ENCODE peak calls at places on chromosome 11, in six cellular contexts. One of them, this sample, is unnamed. For H3K4me1, the result is how much of the 10 kb centered on the place peaks cover.

GRCh38 chr11:132715041-132715440 is 817.3 kb downstream of the OPCML start:
- DNase-seq in A549: no peak
- DNase-seq in ovary: no peak
- DNase-seq in sigmoid colon: no peak
- DNase-seq in suprapubic skin: no peak
- DNase-seq in stomach: no peak
- DNase-seq in this sample: no peak

GRCh38 chr11:90753546-90753945 is 530.7 kb upstream of the CHORDC1 start:
- DNase-seq in suprapubic skin: no peak
- DNase-seq in stomach: no peak
- DNase-seq in ovary: no peak
- DNase-seq in A549: no peak
- DNase-seq in sigmoid colon: no peak
- DNase-seq in this sample: no peak

GRCh38 chr11:34223907-34224306 is 118.5 kb downstream of the NAT10 start:
- DNase-seq in ovary: no peak
- DNase-seq in stomach: no peak
- DNase-seq in suprapubic skin: no peak
- DNase-seq in sigmoid colon: no peak
- DNase-seq in A549: no peak
- DNase-seq in this sample: no peak

GRCh38 chr11:23314162-23314561 is 453.9 kb upstream of the CCDC179 start:
- DNase-seq in suprapubic skin: no peak
- DNase-seq in ovary: no peak
- DNase-seq in sigmoid colon: no peak
- DNase-seq in stomach: no peak
- DNase-seq in A549: no peak
- DNase-seq in this sample: no peak

GRCh38 chr11:128471138-128471661 is 116.2 kb downstream of the ETS1 start:
- DNase-seq in stomach: no peak
- DNase-seq in sigmoid colon: no peak
- DNase-seq in ovary: no peak
- DNase-seq in A549: no peak
- DNase-seq in suprapubic skin: no peak
- DNase-seq in this sample: peak

GRCh38 chr11:24773326-24773725 is 276.5 kb downstream of the LUZP2 start:
- DNase-seq in sigmoid colon: no peak
- DNase-seq in ovary: no peak
- DNase-seq in stomach: no peak
- DNase-seq in suprapubic skin: no peak
- DNase-seq in A549: no peak
- DNase-seq in this sample: no peak

GRCh38 chr11:118691926-118692830 is 12.7 kb upstream of the TREH start:
- DNase-seq in A549: no peak
- DNase-seq in stomach: no peak
- DNase-seq in sigmoid colon: no peak
- DNase-seq in ovary: no peak
- DNase-seq in suprapubic skin: no peak
- DNase-seq in this sample: peak

GRCh38 chr11:83566948-83567347 is 280.8 kb upstream of the CCDC90B start:
- DNase-seq in suprapubic skin: no peak
- DNase-seq in stomach: no peak
- DNase-seq in ovary: no peak
- DNase-seq in A549: no peak
- DNase-seq in sigmoid colon: no peak
- DNase-seq in this sample: no peak

GRCh38 chr11:65852508-65853248 is 5.3 kb downstream of the CFL1 start:
- DNase-seq in sigmoid colon: peak
- DNase-seq in ovary: peak
- DNase-seq in A549: no peak
- DNase-seq in suprapubic skin: peak
- DNase-seq in stomach: no peak
- DNase-seq in this sample: peak

GRCh38 chr11:94964934-94965333 is 8.4 kb downstream of the CWC15 start:
- DNase-seq in ovary: no peak
- DNase-seq in sigmoid colon: no peak
- DNase-seq in stomach: no peak
- DNase-seq in A549: no peak
- DNase-seq in suprapubic skin: no peak
- DNase-seq in this sample: no peak

GRCh38 chr11:70930215-70930614 is 322.2 kb downstream of the SHANK2 start:
- DNase-seq in stomach: no peak
- DNase-seq in suprapubic skin: no peak
- DNase-seq in sigmoid colon: no peak
- DNase-seq in ovary: no peak
- DNase-seq in A549: no peak
- DNase-seq in this sample: no peak

GRCh38 chr11:70933986-70934583 is 318.3 kb downstream of the SHANK2 start:
- DNase-seq in A549: no peak
- DNase-seq in stomach: no peak
- DNase-seq in sigmoid colon: no peak
- DNase-seq in suprapubic skin: no peak
- DNase-seq in ovary: no peak
- DNase-seq in this sample: no peak

GRCh38 chr11:70931430-70931829 is 320.9 kb downstream of the SHANK2 start:
- DNase-seq in sigmoid colon: no peak
- DNase-seq in ovary: no peak
- DNase-seq in stomach: no peak
- DNase-seq in A549: no peak
- DNase-seq in suprapubic skin: no peak
- DNase-seq in this sample: no peak

DNA sequence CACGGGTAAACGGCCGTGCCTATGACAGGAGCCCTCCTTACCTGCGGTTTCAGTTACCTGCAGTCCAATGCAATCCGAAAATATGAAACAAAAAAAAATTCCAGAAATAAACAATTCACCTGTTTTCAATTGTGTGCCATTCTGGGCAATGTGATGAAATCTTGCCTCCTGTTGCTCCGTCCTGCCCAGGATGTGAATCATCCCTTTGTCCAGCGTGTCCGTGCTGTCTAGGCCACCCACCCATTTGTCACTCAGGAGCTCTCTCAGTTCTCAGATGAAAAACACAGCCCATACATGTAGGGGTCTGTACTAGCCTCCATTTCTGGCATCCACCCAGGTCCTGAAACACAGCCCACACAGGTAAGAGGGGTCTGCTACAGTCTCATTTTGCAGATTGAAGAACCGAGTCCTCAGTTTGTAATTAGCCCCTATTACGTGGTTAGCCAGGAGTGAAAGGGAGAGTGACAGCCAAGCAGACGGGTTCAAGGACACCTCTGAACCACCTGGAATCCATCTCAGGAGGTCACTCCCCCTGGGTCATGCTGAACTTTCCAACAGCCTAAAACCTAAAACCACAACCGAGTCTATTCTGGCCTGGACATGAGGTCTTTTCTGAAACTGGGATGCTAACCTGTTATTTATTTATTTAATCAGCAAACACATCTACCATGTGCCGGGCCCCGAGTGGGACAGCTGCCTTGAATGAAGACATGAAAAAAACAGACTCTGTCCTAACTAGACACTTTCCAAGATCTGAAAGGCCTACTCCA is 317.2 kb downstream of the SHANK2 start:
- DNase-seq in ovary: no peak
- DNase-seq in suprapubic skin: no peak
- DNase-seq in sigmoid colon: no peak
- DNase-seq in A549: no peak
- DNase-seq in stomach: no peak
- DNase-seq in this sample: no peak
- H3K4me1 ChIP-seq in ovary: under half
- H3K4me1 ChIP-seq in suprapubic skin: under half
- H3K4me1 ChIP-seq in sigmoid colon: under half
- H3K4me1 ChIP-seq in A549: under half
- H3K4me1 ChIP-seq in stomach: under half
- H3K4me1 ChIP-seq in this sample: under half

DNA sequence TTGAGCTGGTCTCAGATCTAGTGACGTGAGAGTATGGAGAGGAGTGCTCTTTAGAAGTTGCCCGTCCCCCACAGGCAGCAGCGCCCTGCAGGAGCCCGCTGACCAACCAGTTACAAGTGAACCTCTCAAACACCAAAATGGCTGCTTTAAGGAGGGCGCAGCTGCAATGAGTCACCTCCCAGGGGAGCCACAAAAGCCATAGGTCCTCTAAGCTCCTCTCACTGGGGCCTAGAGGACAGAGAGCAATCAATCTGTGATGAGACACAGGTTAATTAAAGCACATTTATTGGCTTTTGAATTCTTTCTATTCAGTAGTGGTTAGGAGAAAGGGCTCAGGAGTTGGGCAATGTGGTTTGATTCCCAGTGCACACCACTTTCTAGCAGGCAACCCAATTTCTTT is 15.5 kb upstream of the RAPSN start:
- DNase-seq in ovary: no peak
- DNase-seq in sigmoid colon: peak
- DNase-seq in stomach: no peak
- DNase-seq in A549: no peak
- DNase-seq in suprapubic skin: no peak
- DNase-seq in this sample: no peak
- H3K27ac ChIP-seq in ovary: no peak
- H3K27ac ChIP-seq in sigmoid colon: no peak
- H3K27ac ChIP-seq in stomach: no peak
- H3K27ac ChIP-seq in A549: no peak
- H3K27ac ChIP-seq in suprapubic skin: no peak
- H3K27ac ChIP-seq in this sample: no peak

GRCh38 chr11:43747130-43747802 is 66.7 kb downstream of the HSD17B12 start:
- DNase-seq in sigmoid colon: no peak
- DNase-seq in ovary: no peak
- DNase-seq in suprapubic skin: no peak
- DNase-seq in stomach: no peak
- DNase-seq in A549: no peak
- DNase-seq in this sample: no peak
- TF ChIP-seq EP300 in sigmoid colon: no peak
- TF ChIP-seq EP300 in ovary: no peak
- TF ChIP-seq EP300 in suprapubic skin: no peak
- TF ChIP-seq EP300 in stomach: no peak
- TF ChIP-seq EP300 in A549: no peak
- TF ChIP-seq EP300 in this sample: no peak

DNA sequence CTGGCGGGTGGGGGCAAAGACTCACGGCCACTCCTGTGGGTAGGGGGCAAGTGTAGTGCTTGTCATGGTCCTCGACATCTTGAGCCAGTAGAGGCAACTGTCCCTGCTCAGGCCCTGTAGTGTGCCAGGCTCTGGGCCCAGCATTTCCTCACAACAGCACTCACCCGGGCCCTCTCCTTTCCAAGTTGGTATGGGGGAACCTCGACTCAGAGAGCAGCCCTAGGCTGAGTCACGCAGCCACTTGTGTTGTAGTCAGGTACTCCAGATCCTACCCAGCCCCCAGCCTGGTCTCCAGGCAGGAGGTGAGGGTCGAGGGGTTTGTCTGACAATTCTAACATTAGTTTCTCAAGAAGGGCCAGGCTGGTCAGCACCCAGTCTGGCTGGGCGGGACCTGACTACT is 4.1 kb downstream of the RELT start:
- DNase-seq in suprapubic skin: no peak
- DNase-seq in A549: no peak
- DNase-seq in sigmoid colon: no peak
- DNase-seq in ovary: no peak
- DNase-seq in stomach: no peak
- DNase-seq in this sample: no peak
- H3K4me1 ChIP-seq in suprapubic skin: half or more
- H3K4me1 ChIP-seq in A549: under half
- H3K4me1 ChIP-seq in sigmoid colon: under half
- H3K4me1 ChIP-seq in ovary: under half
- H3K4me1 ChIP-seq in stomach: half or more
- H3K4me1 ChIP-seq in this sample: under half

This sample was measured in transverse colon.